ENCODE peak calls at places on chromosomes 12 and 14, in seven cellular contexts. T, G, F, Y, K, I and M are unnamed samples.

GRCh38 chr14:22981090-22982012 is 1.0 kb downstream of the AJUBA start:
- DNase-seq in T (no peak), G (no peak), F (no peak), Y (peak; percentile 41), K (no peak), I (no peak), M (no peak)

GRCh38 chr12:13205809-13206559 is 9.5 kb downstream of the EMP1 start:
- DNase-seq in T (no peak), G (no peak), F (no peak), Y (no peak), K (peak; percentile 97), I (no peak), M (no peak)

GRCh38 chr14:90730367-90730766 is 85.9 kb downstream of the TTC7B start:
- DNase-seq in T (no peak), G (no peak), F (no peak), Y (no peak), K (no peak), I (no peak), M (no peak)

GRCh38 chr12:89016970-89017778 is 335.1 kb downstream of the DUSP6 start:
- DNase-seq in T (no peak), G (peak; percentile 42), F (peak; percentile 25), Y (peak; percentile 83), K (peak; percentile 62), I (peak; percentile 51), M (no peak)

GRCh38 chr12:50901685-50902113 is 50.6 kb upstream of the HIGD1C start:
- DNase-seq in T (no peak), G (no peak), F (no peak), Y (no peak), K (no peak), I (no peak), M (no peak)

GRCh38 chr12:120971299-120972180 is 6.8 kb upstream of the HNF1A start:
- DNase-seq in T (no peak), G (no peak), F (peak; percentile 21), Y (peak; percentile 66), K (peak; percentile 43), I (peak; percentile 52), M (peak; percentile 43)

GRCh38 chr14:20798318-20798717 is 4.3 kb downstream of the RNASE1 start:
- DNase-seq in T (no peak), G (no peak), F (no peak), Y (no peak), K (no peak), I (no peak), M (no peak)

GRCh38 chr14:59347511-59347900 is 117.7 kb downstream of the GPR135 start:
- DNase-seq in T (no peak), G (no peak), F (no peak), Y (no peak), K (no peak), I (no peak), M (no peak)

GRCh38 chr14:73022051-73022450 is 4.9 kb downstream of the ZFYVE1 start:
- DNase-seq in T (no peak), G (no peak), F (no peak), Y (no peak), K (no peak), I (no peak), M (no peak)

GRCh38 chr12:76422878-76423438 is 74.7 kb upstream of the BBS10 start:
- DNase-seq in T (no peak), G (no peak), F (no peak), Y (no peak), K (peak; percentile 21), I (peak; percentile 7), M (peak; percentile 35)

DNA sequence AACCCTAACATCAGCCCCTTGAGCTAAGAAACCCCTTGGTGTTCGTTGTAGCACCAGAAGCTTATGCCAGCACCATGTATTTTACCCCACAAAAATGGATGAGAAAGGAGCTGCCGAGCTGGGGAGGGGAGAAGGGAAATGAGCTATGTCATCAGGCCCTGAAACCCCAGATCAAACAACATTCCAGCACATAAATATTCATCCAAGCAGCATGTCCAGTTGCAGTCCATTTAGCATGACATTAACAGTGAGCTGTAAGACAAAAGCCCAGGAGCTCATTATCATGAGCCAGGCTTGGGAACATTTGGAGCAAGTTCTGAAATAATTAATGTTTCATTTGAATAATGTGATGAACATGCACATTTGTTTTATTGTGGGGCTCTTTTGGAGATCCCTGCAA is 630.1 kb upstream of the TMEM132C start:
- DNase-seq in T (no peak), G (no peak), F (no peak), Y (no peak), K (no peak), I (no peak), M (no peak)
- H3K4me3 ChIP-seq in T (no peak overlapping the region), G (no peak overlapping the region), F (no peak overlapping the region), Y (no peak overlapping the region), K (no peak overlapping the region), I (no peak overlapping the region), M (no peak overlapping the region)

GRCh38 chr12:117214797-117215196 is 24.5 kb upstream of the FBXO21 start:
- DNase-seq in T (no peak), G (no peak), F (no peak), Y (no peak), K (no peak), I (no peak), M (no peak)

GRCh38 chr12:117213295-117213808 is 23.1 kb upstream of the FBXO21 start:
- DNase-seq in T (no peak), G (no peak), F (no peak), Y (no peak), K (no peak), I (no peak), M (no peak)

GRCh38 chr12:117210266-117210918 is 20.1 kb upstream of the FBXO21 start:
- DNase-seq in T (no peak), G (no peak), F (no peak), Y (no peak), K (no peak), I (no peak), M (no peak)

GRCh38 chr12:117209626-117210025 is 19.4 kb upstream of the FBXO21 start:
- DNase-seq in T (no peak), G (no peak), F (no peak), Y (no peak), K (no peak), I (no peak), M (no peak)

DNA sequence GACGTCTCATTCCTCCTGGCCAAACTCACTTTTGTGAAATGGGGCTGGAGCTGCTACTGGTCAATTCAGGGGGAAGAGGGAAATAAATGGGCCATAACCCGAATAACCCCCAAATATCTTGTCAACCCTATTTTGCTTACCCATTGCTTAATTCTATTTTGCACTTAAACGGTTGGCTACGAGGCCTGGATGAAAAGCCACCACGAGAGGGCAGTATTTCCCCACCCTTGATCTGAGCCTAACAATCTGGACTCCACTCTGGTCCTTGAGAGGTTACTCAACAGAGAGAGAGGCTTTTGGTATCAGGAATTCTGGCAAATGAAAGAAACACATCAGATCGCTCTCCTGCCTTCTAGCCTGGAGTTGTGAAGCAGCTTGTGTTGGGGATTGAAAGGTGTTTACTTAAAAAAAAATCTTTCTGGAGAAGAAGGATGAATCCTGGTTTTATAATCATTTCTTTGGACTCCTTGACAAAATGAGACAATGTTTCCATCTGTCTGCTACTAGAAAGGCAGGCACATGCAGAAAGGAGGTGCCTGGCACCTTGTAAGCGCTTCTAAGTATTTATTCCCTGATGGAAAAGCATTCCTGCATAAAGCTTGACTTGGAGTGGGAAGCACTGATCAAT is 22.4 kb upstream of the FBXO21 start:
- DNase-seq in T (peak; percentile 77), G (peak; percentile 63), F (peak; percentile 46), Y (peak; percentile 86), K (peak; percentile 62), I (peak; percentile 61), M (peak; percentile 73)
- TF ChIP-seq CTCF in T (peak; percentile 83), G (peak; percentile 79), F (peak; percentile 81), Y (peak; percentile 96), K (peak; percentile 93), I (peak; percentile 92), M (peak; percentile 86)

GRCh38 chr14:77307099-77307496 is 13.6 kb downstream of the POMT2 start:
- DNase-seq in T (no peak), G (no peak), F (no peak), Y (no peak), K (peak; percentile 22), I (no peak), M (no peak)
- H3K4me3 ChIP-seq in T (no peak overlapping the region), G (no peak overlapping the region), F (no peak overlapping the region), Y (no peak overlapping the region), K (no peak overlapping the region), I (no peak overlapping the region), M (no peak overlapping the region)

GRCh38 chr12:6058481-6059161 is 65.8 kb downstream of the VWF start:
- DNase-seq in T (no peak), G (no peak), F (no peak), Y (peak; percentile 50), K (no peak), I (no peak), M (no peak)
- TF ChIP-seq CTCF in T (no peak), G (no peak), F (no peak), Y (no peak), K (no peak), I (no peak), M (no peak)

DNA sequence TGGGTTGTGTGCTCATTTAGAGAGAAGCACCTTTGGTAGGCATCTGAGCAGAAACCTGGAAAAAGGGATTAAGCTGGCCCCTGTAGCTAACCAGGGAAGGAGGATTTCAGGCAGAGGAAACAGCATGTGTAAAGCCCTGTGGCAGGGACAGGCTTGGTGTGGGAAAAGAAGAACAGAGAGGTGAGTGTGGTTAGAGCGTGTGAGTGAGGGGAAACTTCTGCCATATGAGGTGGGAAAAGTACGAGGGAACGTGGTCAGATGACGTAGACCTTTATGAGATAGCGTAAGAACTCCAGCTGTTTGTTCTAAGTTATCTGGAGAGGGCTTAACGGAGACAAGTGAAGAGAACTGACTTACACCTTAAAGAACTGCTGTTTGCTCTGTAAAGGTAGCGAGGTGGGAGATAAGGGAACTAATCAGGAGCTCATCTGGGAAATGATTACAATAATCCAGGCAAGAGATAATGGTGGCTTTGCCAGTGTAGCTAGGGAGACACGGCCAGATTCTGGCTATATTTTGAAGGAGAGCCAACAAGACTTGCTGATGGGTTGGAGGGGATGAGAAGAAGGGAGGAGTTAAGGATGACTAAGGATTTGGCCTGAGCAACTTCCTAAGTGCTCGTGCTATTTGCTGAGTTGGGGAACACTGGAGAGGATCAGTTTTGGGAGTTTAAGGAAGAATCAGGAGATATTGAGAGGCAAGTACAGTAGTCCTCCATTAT is 234.0 kb downstream of the ETNK1 start:
- DNase-seq in T (no peak), G (no peak), F (no peak), Y (no peak), K (peak; percentile 2), I (no peak), M (no peak)
- H3K4me3 ChIP-seq in T (no peak overlapping the region), G (no peak overlapping the region), F (no peak overlapping the region), Y (no peak overlapping the region), K (no peak overlapping the region), I (no peak overlapping the region), M (no peak overlapping the region)

GRCh38 chr12:54005531-54005852 is 3.3 kb upstream of the HOXC8 start:
- DNase-seq in T (no peak), G (no peak), F (no peak), Y (no peak), K (no peak), I (no peak), M (no peak)
- TF ChIP-seq CTCF in T (no peak), G (no peak), F (no peak), Y (no peak), K (no peak), I (no peak), M (no peak)

DNA sequence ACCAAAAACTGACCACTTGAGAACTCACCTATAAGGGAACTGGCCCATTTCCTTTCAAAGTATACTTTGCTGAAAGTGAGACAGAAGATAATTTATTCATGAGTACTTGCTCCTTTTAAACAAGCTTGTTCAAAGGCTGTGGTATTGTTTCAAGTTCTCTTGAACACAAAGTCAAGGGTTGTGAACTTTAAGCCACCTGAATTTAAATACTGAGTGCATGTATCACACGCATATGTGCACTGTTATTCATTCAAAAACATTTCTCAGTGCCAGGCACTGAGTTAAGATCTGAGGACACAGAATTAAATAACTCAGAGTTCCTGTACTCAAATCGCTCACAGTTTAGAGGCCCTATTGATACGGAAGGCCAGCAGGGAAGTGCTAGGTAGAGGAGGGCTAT is 19.1 kb upstream of the LDHB start:
- DNase-seq in T (no peak), G (no peak), F (no peak), Y (no peak), K (no peak), I (no peak), M (no peak)
- H3K4me3 ChIP-seq in T (no peak overlapping the region), G (no peak overlapping the region), F (no peak overlapping the region), Y (no peak overlapping the region), K (no peak overlapping the region), I (no peak overlapping the region), M (no peak overlapping the region)